ENCODE peak calls at places on chromosomes 13 and 19, in five cellular contexts. C, Y, R, N and X are unnamed samples.

GRCh38 chr13:69178000-69178399 is 929.6 kb upstream of the ATXN8OS start:
- DNase-seq in C (no peak), R (no peak), N (no peak), Y (no peak), X (no peak)

GRCh38 chr19:843180-843835 is 2.5 kb downstream of the PRTN3 start:
- DNase-seq in N (no peak), Y (no peak), C (peak), R (no peak), X (no peak)

GRCh38 chr13:31209172-31209818 is 9.5 kb downstream of the B3GLCT start:
- DNase-seq in C (no peak), Y (peak), N (peak), R (peak), X (peak)

GRCh38 chr19:45124021-45124420 is 31.0 kb downstream of the PPP1R37 start:
- DNase-seq in Y (no peak), R (no peak), C (no peak), N (no peak), X (no peak)

GRCh38 chr19:7789447-7789846 is 26.4 kb downstream of the CLEC4M start:
- DNase-seq in Y (no peak), C (no peak), N (no peak), R (no peak), X (no peak)

GRCh38 chr13:89733686-89734085 is 1613.8 kb upstream of the MIR17HG start:
- DNase-seq in N (no peak), R (no peak), C (no peak), Y (no peak), X (no peak)

GRCh38 chr19:19405919-19406877 is 723 bp downstream of the GATAD2A start:
- DNase-seq in C (peak), N (peak), Y (peak), R (peak), X (peak)

GRCh38 chr13:110455941-110456340 is 105.6 kb downstream of the RAB20 start:
- DNase-seq in R (peak), C (peak), N (peak), Y (peak), X (peak)

GRCh38 chr13:37905736-37906135 is 36.2 kb upstream of the TRPC4 start:
- DNase-seq in C (peak), N (no peak), Y (no peak), R (no peak), X (no peak)

GRCh38 chr13:45370922-45371406 is 30.0 kb upstream of the TPT1 start:
- DNase-seq in Y (peak), C (peak), N (peak), R (peak), X (peak)

GRCh38 chr19:3161453-3161852 is 17.1 kb upstream of the S1PR4 start:
- DNase-seq in Y (peak), R (peak), C (no peak), N (peak), X (peak)

GRCh38 chr13:91017031-91017668 is 330.3 kb upstream of the MIR17HG start:
- DNase-seq in Y (peak), C (peak), R (peak), N (peak), X (peak)

GRCh38 chr13:24719139-24719538 is 38.9 kb downstream of the ATP12A start:
- DNase-seq in Y (no peak), N (no peak), R (no peak), C (no peak), X (no peak)

GRCh38 chr13:106479849-106480400 is 55.5 kb downstream of the EFNB2 start:
- DNase-seq in R (no peak), C (no peak), N (no peak), Y (no peak), X (no peak)

GRCh38 chr19:50497030-50497420 is 14.0 kb downstream of the JOSD2 start:
- DNase-seq in N (no peak), C (no peak), Y (no peak), R (no peak), X (no peak)

GRCh38 chr19:4144666-4145261 is 8.7 kb upstream of the CREB3L3 start:
- DNase-seq in R (peak), N (peak), C (peak), Y (peak), X (peak)

GRCh38 chr19:18858906-18859646 is 27.3 kb downstream of the UPF1 start:
- DNase-seq in C (no peak), N (no peak), R (no peak), Y (no peak), X (no peak)

GRCh38 chr13:73661687-73662425 is 472.3 kb downstream of the KLF12 start:
- DNase-seq in C (no peak), N (no peak), Y (no peak), R (no peak), X (no peak)

GRCh38 chr19:54232552-54232934 is 9.7 kb upstream of the LILRB3 start:
- DNase-seq in C (no peak), R (no peak), N (no peak), Y (no peak), X (no peak)

GRCh38 chr13:34671136-34671535 is 270.9 kb upstream of the NBEA start:
- DNase-seq in N (no peak), C (no peak), R (no peak), Y (no peak), X (no peak)

GRCh38 chr13:50396001-50396400 is 380.8 kb downstream of the KCNRG start:
- DNase-seq in R (no peak), N (no peak), Y (no peak), C (no peak), X (no peak)

GRCh38 chr13:106882222-106882621 is 314.3 kb upstream of the ARGLU1 start:
- DNase-seq in N (no peak), R (no peak), Y (no peak), C (no peak), X (no peak)

GRCh38 chr19:17235618-17236413 is 9.8 kb downstream of the OCEL1 start:
- DNase-seq in Y (peak), C (peak), R (peak), N (peak), X (peak)

GRCh38 chr19:6271721-6272410 is 7.9 kb downstream of the MLLT1 start:
- DNase-seq in C (peak), Y (peak), N (peak), R (peak), X (peak)

GRCh38 chr19:43545981-43546380 is 13.0 kb downstream of the ZNF575 start:
- DNase-seq in N (no peak), R (no peak), Y (no peak), C (no peak), X (no peak)

GRCh38 chr19:33219261-33219812 is 6.3 kb downstream of the SLC7A10 start:
- DNase-seq in Y (no peak), N (peak), R (no peak), C (no peak), X (no peak)

GRCh38 chr13:105914637-105915036 is 620.8 kb downstream of the EFNB2 start:
- DNase-seq in N (peak), R (peak), Y (peak), C (peak), X (peak)

GRCh38 chr19:920051-920857 is 3.1 kb downstream of the KISS1R start:
- DNase-seq in R (no peak), C (peak), Y (peak), N (no peak), X (peak)

GRCh38 chr13:90099847-90100246 is 1247.6 kb upstream of the MIR17HG start:
- DNase-seq in R (no peak), N (no peak), Y (no peak), C (no peak), X (no peak)

GRCh38 chr13:41812851-41813250 is 148.1 kb downstream of the VWA8 start:
- DNase-seq in C (no peak), N (no peak), R (no peak), Y (no peak), X (no peak)

GRCh38 chr19:55528030-55528801 is 8.7 kb downstream of the SBK2 start:
- DNase-seq in N (no peak), C (peak), R (no peak), Y (peak), X (no peak)

GRCh38 chr13:32001392-32001768 is 30.2 kb upstream of the FRY start:
- DNase-seq in N (peak), C (peak), Y (peak), R (peak), X (peak)

GRCh38 chr19:35509018-35509652 is 4.3 kb downstream of the DMKN start:
- DNase-seq in R (no peak), C (no peak), Y (no peak), N (no peak), X (no peak)

DNA sequence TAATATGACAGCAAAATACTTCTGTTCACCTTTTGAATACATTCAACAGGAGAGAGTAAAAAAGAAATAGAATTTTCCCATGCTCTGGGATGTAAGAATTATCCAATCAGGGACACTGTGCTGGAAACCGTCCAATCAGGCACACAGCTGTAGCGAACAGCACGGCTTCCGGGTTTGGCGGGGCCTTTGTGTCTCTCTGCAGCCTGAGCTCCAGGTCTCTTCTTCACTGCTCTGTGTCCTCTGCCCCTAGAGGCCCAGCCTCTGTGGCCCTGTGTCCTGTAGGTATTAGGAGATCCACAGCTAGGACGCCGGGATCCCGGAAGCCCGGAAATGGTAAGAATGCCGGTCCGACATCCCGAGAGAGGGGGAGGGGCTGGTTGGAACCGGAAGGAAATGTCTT is 92.7 kb downstream of the ZNF737 start:
- DNase-seq in Y (no peak), C (no peak), N (no peak), R (no peak), X (no peak)
- H3K4me3 ChIP-seq in Y (no peak), C (no peak), N (no peak), R (no peak), X (no peak)

GRCh38 chr19:38769635-38770211 is 3.6 kb downstream of the LGALS7 start:
- DNase-seq in N (peak), R (peak), Y (peak), C (peak), X (peak)
- H3K4me3 ChIP-seq in N (peak), R (no peak), Y (no peak), C (no peak), X (no peak)

GRCh38 chr13:27919934-27920676 is at the start of gene PDX1:
- DNase-seq in N (no peak), Y (no peak), R (no peak), C (no peak), X (no peak)

GRCh38 chr13:27917121-27917947 is 2.5 kb upstream of the PDX1 start:
- DNase-seq in R (no peak), N (no peak), Y (no peak), C (no peak), X (no peak)

GRCh38 chr13:27919299-27919933 is 384 bp upstream of the PDX1 start:
- DNase-seq in N (no peak), R (no peak), Y (no peak), C (no peak), X (no peak)

GRCh38 chr13:27918918-27919255 is 913 bp upstream of the PDX1 start:
- DNase-seq in C (no peak), R (no peak), N (no peak), Y (no peak), X (no peak)

DNA sequence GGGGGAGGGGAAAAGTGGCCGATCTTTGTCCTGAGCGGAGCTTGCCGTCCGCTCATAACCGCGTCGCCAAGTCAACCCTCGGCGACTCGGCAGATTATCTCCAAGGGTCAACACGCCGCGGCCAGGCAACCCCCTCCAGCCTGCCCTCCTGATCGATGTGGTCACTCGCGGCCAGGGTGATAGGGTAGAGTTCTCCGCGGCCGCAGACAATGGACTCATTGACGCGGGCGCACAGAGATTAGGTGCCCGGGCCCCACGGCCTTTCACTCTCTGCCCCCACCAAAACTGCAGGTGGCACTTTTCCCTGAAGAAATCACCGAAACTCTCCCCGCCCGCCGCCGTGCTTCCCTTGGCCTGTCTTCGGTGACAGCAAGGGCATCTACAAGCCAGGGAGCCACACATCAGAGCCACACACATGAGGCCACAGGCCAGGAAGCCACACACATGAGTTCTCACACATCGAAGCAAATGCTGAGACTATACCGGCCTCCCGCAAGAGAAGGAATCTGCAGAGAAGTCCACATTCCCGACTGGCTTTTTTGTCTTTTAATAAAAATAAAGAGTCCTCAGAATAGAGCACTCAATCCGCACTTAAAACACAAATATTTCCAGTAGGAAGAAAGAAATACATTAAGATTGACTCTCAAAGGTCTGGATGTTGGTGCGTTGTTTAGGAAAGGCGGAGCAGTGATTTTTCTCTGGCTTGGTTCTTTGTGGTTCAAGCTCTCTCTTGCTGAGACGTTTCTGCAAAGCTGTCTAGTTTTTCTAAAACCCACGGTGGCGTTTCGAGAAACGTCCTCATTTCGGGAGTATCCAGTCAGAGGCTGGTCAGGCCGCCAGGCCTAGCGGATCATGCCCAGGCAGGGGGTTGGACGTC is 1.5 kb upstream of the PDX1 start:
- DNase-seq in N (no peak), Y (no peak), C (no peak), R (no peak), X (no peak)
- H3K4me3 ChIP-seq in N (no peak), Y (no peak), C (no peak), R (no peak), X (no peak)

DNA sequence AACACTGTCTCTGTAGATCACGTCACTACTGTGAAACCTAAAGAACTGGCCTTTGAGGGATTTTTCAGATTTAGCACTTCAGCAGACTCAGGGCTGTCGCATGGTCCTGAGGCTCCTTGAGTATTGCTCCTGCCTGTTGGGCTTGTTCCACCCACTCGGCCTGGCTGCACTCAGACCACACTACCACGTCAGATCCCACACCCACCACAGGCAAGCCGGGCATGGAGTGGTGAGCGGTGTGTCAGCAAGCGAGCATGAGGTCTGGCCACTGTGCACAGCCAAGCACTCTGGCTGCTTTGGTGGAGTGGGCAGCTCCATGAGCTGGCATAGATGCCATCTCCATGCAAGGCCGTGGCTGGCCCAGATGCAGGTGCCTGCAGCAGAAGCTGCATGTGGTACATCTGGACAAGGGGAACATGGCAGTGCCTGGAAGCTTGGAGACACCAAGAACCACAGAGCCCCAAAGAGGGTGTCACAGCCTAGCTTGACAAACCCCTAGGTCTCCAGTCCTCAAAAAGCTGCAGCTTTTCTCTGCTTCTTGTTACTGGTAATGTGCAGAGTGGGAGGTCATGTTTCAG is 9.4 kb upstream of the IGFL1 start:
- DNase-seq in Y (no peak), R (no peak), N (no peak), C (no peak), X (no peak)
- H3K4me3 ChIP-seq in Y (no peak), R (no peak), N (no peak), C (no peak), X (no peak)

DNA sequence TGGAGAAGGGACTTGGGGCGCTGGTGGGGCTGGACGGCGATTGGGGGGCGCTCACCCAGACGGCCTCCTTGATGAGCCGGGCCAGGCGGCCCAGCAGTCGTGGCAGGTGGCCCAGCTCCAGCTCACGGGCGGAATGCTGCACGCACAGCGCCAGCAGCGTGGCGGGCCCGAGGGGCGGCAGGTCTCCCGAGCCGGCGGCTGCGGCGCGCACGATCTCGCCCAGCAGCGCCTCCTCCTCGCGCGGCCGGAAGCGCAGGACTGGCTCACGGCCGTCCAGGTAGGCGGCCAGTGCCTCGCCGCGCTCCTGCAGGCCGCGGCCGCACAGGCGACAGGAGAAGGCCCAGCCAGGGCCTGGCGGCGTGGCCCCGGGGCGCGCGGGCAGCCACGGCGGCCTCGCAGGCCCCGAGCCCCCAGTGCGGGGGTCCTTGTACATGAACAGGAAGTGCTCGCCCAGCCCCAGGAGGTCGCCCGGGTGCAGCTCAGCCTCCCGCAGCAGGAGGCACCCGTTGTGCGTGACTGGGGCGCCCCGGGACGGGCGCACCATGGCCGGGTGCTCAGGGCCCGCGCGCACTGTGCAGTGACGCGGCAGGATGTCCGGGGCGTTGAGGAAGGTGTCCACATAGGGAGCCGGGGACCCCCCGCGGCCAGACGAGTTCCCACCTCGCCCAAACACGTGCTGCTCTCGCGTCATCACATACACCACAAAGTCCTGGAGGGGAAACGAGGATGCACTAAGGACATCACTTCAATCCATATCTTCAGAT is 9.5 kb upstream of the MAMSTR start:
- DNase-seq in R (peak), C (no peak), N (peak), Y (no peak), X (peak)
- H3K4me3 ChIP-seq in R (peak), C (no peak), N (no peak), Y (no peak), X (peak)

GRCh38 chr19:15108145-15108844 is 1.1 kb downstream of the SYDE1 start:
- DNase-seq in Y (no peak), C (peak), R (no peak), N (no peak), X (no peak)
- H3K4me3 ChIP-seq in Y (peak), C (peak), R (peak), N (peak), X (peak)

GRCh38 chr13:112069727-112070300 is 2.9 kb downstream of the SOX1 start:
- DNase-seq in C (no peak), N (no peak), R (no peak), Y (no peak), X (no peak)
- H3K4me3 ChIP-seq in C (no peak), N (no peak), R (no peak), Y (no peak), X (no peak)